ENCODE peak calls at places on chromosomes 3 and 15, in six cellular contexts. K, I, S, Q, X and E are unnamed samples.

GRCh38 chr15:41997845-41998244 is 23.0 kb downstream of the PLA2G4E start:
- DNase-seq in K (no peak), I (no peak), S (no peak), Q (no peak), X (no peak), E (no peak)

GRCh38 chr3:5798809-5799208 is 611.3 kb downstream of the EDEM1 start:
- DNase-seq in I (no peak), Q (no peak), S (no peak), X (no peak), K (no peak), E (no peak)

GRCh38 chr3:53162672-53163458 is 1.9 kb downstream of the PRKCD start:
- DNase-seq in I (no peak), X (no peak), K (no peak), Q (no peak), S (no peak), E (no peak)

GRCh38 chr15:40948706-40949473 is 4.4 kb upstream of the CHAC1 start:
- DNase-seq in Q (no peak), K (no peak), S (no peak), X (no peak), I (no peak), E (no peak)

GRCh38 chr3:76585794-76586392 is 454.0 kb upstream of the ROBO2 start:
- DNase-seq in Q (no peak), K (peak; percentile 27), I (no peak), S (no peak), X (no peak), E (no peak)

GRCh38 chr3:49900491-49901153 is 3.1 kb downstream of the MST1R start:
- DNase-seq in S (no peak), K (no peak), Q (peak; percentile 71), X (no peak), I (peak; percentile 87), E (no peak)

GRCh38 chr15:28909958-28910500 is 24.3 kb downstream of the APBA2 start:
- DNase-seq in K (no peak), I (no peak), X (no peak), S (no peak), Q (no peak), E (no peak)

GRCh38 chr3:34357461-34357860 is 559.0 kb downstream of the PDCD6IP start:
- DNase-seq in Q (no peak), S (no peak), X (no peak), I (no peak), K (no peak), E (no peak)

GRCh38 chr3:175338775-175339535 is 479.8 kb downstream of the NAALADL2 start:
- DNase-seq in S (no peak), I (no peak), K (no peak), X (peak; percentile 63), Q (peak; percentile 12), E (no peak)

GRCh38 chr3:38111201-38111600 is 25.7 kb downstream of the ACAA1 start:
- DNase-seq in K (no peak), S (no peak), X (no peak), Q (no peak), I (no peak), E (no peak)

GRCh38 chr15:28915935-28916334 is 30.2 kb downstream of the APBA2 start:
- DNase-seq in I (no peak), Q (no peak), S (no peak), X (no peak), K (no peak), E (no peak)

GRCh38 chr3:54358969-54359648 is 236.8 kb downstream of the CACNA2D3 start:
- DNase-seq in K (no peak), I (no peak), Q (peak; percentile 33), X (no peak), S (no peak), E (no peak)

GRCh38 chr15:75758071-75758872 is 45.6 kb upstream of the CSPG4 start:
- DNase-seq in K (peak; percentile 92), X (peak; percentile 80), I (peak; percentile 96), S (peak; percentile 88), Q (peak; percentile 88), E (peak; percentile 91)

GRCh38 chr3:57079221-57079831 is 18.9 kb downstream of the SPATA12 start:
- DNase-seq in Q (peak; percentile 46), X (no peak), K (peak; percentile 25), I (no peak), S (peak; percentile 76), E (no peak)

GRCh38 chr15:75042730-75043508 is 19.5 kb downstream of the PPCDC start:
- DNase-seq in Q (peak; percentile 78), S (peak; percentile 66), K (no peak), X (peak; percentile 22), I (peak; percentile 97), E (peak; percentile 49)

GRCh38 chr3:131349946-131350347 is 31.6 kb upstream of the NUDT16 start:
- DNase-seq in S (peak; percentile 49), I (peak; percentile 94), K (no peak), Q (peak; percentile 20), X (peak; percentile 58), E (no peak)

GRCh38 chr3:49600781-49601180 is 46.5 kb downstream of the BSN start:
- DNase-seq in K (no peak), S (no peak), X (no peak), Q (no peak), I (no peak), E (no peak)

GRCh38 chr3:139062915-139063314 is 18.2 kb upstream of the PRR23C start:
- DNase-seq in K (no peak), X (no peak), Q (no peak), I (no peak), S (no peak), E (no peak)

GRCh38 chr3:127889976-127890650 is 24.9 kb upstream of the KBTBD12 start:
- DNase-seq in I (no peak), X (no peak), S (no peak), Q (no peak), K (no peak), E (no peak)

DNA sequence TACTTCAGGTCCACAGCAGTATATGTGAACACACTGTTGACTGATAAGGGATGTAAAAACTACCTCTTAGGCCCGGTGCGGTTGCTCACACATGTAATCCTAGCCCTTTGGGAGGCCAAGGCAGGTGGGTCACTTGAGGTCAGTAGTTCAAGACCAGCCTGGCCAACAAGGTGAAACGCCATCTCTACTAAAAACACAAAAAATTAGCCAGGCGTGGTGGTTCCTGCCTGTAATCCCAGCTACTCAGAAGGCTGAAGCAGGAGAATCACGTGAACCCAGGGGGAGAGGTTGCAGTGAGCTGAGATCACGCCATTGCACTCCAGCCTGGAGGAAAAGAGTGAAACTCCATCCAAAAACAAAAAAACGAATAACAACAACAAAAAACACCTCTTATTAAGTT is 194.6 kb upstream of the KCNMB2 start:
- DNase-seq in Q (no peak), I (no peak), K (no peak), X (no peak), S (no peak), E (no peak)
- H3K4me3 ChIP-seq in Q (no peak overlapping the region), I (no peak overlapping the region), K (no peak overlapping the region), X (no peak overlapping the region), S (no peak overlapping the region), E (no peak overlapping the region)

GRCh38 chr3:47851888-47852603 is 49.1 kb downstream of the DHX30 start:
- DNase-seq in I (no peak), K (no peak), Q (no peak), S (no peak), X (no peak), E (no peak)

GRCh38 chr3:47850803-47851417 is 48.0 kb downstream of the DHX30 start:
- DNase-seq in Q (no peak), K (no peak), X (no peak), S (no peak), I (no peak), E (no peak)

GRCh38 chr3:47849186-47850061 is 46.5 kb downstream of the DHX30 start:
- DNase-seq in K (no peak), Q (no peak), S (no peak), I (no peak), X (no peak), E (no peak)

GRCh38 chr3:47848599-47849117 is 45.7 kb downstream of the DHX30 start:
- DNase-seq in Q (no peak), K (no peak), X (no peak), I (no peak), S (no peak), E (no peak)

GRCh38 chr3:47850062-47850802 is 47.3 kb downstream of the DHX30 start:
- DNase-seq in S (no peak), Q (no peak), X (peak; percentile 26), I (no peak), K (no peak), E (no peak)
- TF ChIP-seq CTCF in S (no peak), Q (peak; percentile 26), X (peak; percentile 70), I (no peak), K (peak; percentile 41), E (peak; percentile 22)

DNA sequence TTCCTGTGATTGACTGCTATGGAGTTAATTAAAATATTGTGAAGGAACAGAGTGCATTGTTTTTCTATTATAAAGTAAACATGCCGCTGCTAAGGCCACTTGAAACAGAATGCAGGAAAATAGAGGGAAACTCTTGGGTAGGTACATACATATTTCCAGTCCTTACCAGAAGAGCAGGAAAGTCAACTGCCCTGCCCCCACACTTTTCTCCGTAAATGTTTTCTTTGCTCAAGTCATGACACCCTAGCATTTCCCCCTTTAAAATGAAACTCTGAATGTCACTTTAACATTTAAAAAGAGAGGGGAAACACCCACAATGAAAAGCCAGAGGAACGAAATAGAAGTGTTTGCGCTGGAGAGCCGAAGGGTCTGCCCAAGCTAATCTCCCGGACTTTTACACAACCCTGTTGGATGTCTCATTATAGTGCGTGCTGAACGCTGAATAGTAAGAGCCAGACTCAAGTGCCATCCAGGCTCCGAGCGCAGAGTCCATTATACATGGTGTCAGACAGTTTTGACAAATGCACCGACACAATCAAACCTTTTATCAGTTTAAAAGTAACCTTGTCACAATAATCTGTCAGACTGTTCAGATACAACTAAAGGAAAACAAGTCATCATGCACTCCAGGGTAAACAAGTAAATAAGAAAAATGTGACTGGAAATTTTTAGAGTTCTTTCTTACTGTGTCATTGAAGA is 159.6 kb downstream of the RBMS3 start:
- DNase-seq in Q (peak; percentile 14), K (peak; percentile 87), X (no peak), S (no peak), I (peak; percentile 61), E (no peak)
- H3K27ac ChIP-seq in Q (peak overlapping the region; percentile 82), K (peak overlapping the region; percentile 60), X (no peak overlapping the region), S (no peak overlapping the region), I (peak overlapping the region; percentile 9), E (no peak overlapping the region)

DNA sequence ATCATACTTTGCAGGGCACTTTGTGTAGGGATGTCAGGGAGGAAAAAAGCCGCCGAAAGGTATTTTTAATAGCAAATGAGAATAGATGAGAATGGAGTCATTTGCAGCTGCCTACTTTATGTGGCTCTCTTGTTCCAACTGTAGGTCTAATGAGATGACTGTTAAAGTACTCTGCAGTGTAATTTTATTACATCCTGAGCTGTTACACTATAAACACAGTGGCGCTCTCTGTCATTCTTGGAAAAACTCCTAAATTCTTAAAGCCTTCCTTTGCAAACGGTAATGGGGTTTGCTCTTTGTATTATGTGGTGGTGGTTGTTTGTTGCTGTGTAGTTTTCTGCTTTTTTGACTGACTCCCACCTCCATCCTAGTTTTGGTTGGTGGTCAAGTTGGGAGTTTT is 56.7 kb upstream of the SKOR1 start:
- DNase-seq in I (no peak), X (no peak), Q (no peak), S (no peak), K (peak; percentile 23), E (no peak)
- H3K4me3 ChIP-seq in I (no peak overlapping the region), X (no peak overlapping the region), Q (no peak overlapping the region), S (no peak overlapping the region), K (no peak overlapping the region), E (no peak overlapping the region)

GRCh38 chr3:42581709-42582473 is at the start of gene SEC22C:
- DNase-seq in K (peak; percentile 90), I (peak; percentile 98), Q (peak; percentile 95), X (peak; percentile 88), S (peak; percentile 95), E (peak; percentile 98)
- TF ChIP-seq CTCF in K (peak; percentile 13), I (no peak), Q (peak; percentile 31), X (peak; percentile 24), S (no peak), E (no peak)